ENCODE peak calls at places on chromosomes 16 and 17, in six cellular contexts. B is heart left ventricle, D is adrenal gland, L is stomach, J is gastrocnemius medialis, V is ovary. S is an unnamed sample.

GRCh38 chr16:77227745-77228144 is 28.5 kb downstream of the SYCE1L start:
- DNase-seq in B (no peak), L (no peak), V (no peak), J (no peak), D (no peak), S (no peak)

GRCh38 chr17:82883461-82884031 is 43.7 kb upstream of the ZNF750 start:
- DNase-seq in D (no peak), V (no peak), B (no peak), L (no peak), J (no peak), S (no peak)

GRCh38 chr16:56355221-56355620 is 70.1 kb downstream of the AMFR start:
- DNase-seq in J (peak), V (peak), B (no peak), L (peak), D (no peak), S (peak)

GRCh38 chr17:31674717-31675349 is 184.2 kb downstream of the COPRS start:
- DNase-seq in V (no peak), J (no peak), D (no peak), B (no peak), L (no peak), S (peak)

GRCh38 chr17:44904001-44904984 is 5.0 kb upstream of the EFTUD2 start:
- DNase-seq in D (no peak), J (no peak), V (no peak), B (no peak), L (no peak), S (no peak)

GRCh38 chr16:10514369-10515055 is 65.9 kb downstream of the EMP2 start:
- DNase-seq in D (peak), V (peak), B (peak), J (peak), L (peak), S (peak)

GRCh38 chr17:45923511-45924268 is 29.3 kb downstream of the MAPT start:
- DNase-seq in J (no peak), D (peak), V (no peak), L (no peak), B (no peak), S (no peak)

GRCh38 chr16:56817938-56818337 is 47.1 kb upstream of the SLC12A3 start:
- DNase-seq in D (no peak), J (no peak), L (no peak), B (no peak), V (no peak), S (no peak)

GRCh38 chr17:77889135-77889505 is 69.4 kb upstream of the TNRC6C start:
- DNase-seq in D (no peak), B (no peak), V (no peak), L (no peak), J (no peak), S (no peak)

GRCh38 chr16:68993885-68994284 is 111.6 kb upstream of the HAS3 start:
- DNase-seq in D (no peak), L (no peak), V (no peak), B (no peak), J (no peak), S (no peak)

GRCh38 chr17:5419959-5420653 is at the start of gene RPAIN:
- DNase-seq in B (peak), V (peak), D (peak), J (peak), L (peak), S (peak)

GRCh38 chr16:22425847-22426246 is 51.4 kb upstream of the CDR2 start:
- DNase-seq in L (no peak), B (no peak), J (no peak), D (no peak), V (no peak), S (no peak)

GRCh38 chr16:48247311-48247710 is at the start of gene ABCC11:
- DNase-seq in D (no peak), V (no peak), L (no peak), J (no peak), B (no peak), S (no peak)

GRCh38 chr17:20998571-20999043 is 44.2 kb downstream of the USP22 start:
- DNase-seq in D (no peak), L (no peak), J (no peak), V (no peak), B (no peak), S (no peak)

GRCh38 chr16:22787456-22788189 is 26.3 kb upstream of the HS3ST2 start:
- DNase-seq in D (no peak), J (no peak), B (no peak), V (no peak), L (no peak), S (peak)

GRCh38 chr17:82244413-82245140 is 15.7 kb downstream of the SLC16A3 start:
- DNase-seq in B (no peak), V (no peak), J (no peak), L (no peak), D (no peak), S (no peak)

GRCh38 chr16:4053663-4054479 is 62.4 kb downstream of the ADCY9 start:
- DNase-seq in V (peak), B (no peak), D (peak), L (peak), J (peak), S (peak)

GRCh38 chr16:1262846-1263221 is 7.0 kb downstream of the TPSD1 start:
- DNase-seq in V (no peak), D (no peak), B (no peak), L (no peak), J (no peak), S (no peak)

GRCh38 chr17:68512967-68513474 is 791 bp downstream of the PRKAR1A start:
- DNase-seq in L (no peak), V (no peak), J (peak), D (peak), B (peak), S (peak)

GRCh38 chr16:84839956-84840355 is 20.2 kb downstream of the CRISPLD2 start:
- DNase-seq in D (no peak), J (no peak), V (no peak), L (no peak), B (no peak), S (no peak)
- TF ChIP-seq POLR2A in D (no peak), J (no peak), V (no peak), L (no peak), B (no peak), S (no peak)

GRCh38 chr17:50027639-50028206 is 28.2 kb upstream of the ITGA3 start:
- DNase-seq in L (peak), V (peak), J (no peak), D (peak), B (peak), S (peak)

GRCh38 chr17:50029185-50029584 is 26.7 kb upstream of the ITGA3 start:
- DNase-seq in D (no peak), V (no peak), B (no peak), L (no peak), J (no peak), S (peak)

GRCh38 chr17:50026046-50026675 is 29.7 kb upstream of the ITGA3 start:
- DNase-seq in D (no peak), J (no peak), L (no peak), B (no peak), V (no peak), S (peak)

GRCh38 chr17:50028207-50029120 is 27.4 kb upstream of the ITGA3 start:
- DNase-seq in V (no peak), L (no peak), D (no peak), B (no peak), J (no peak), S (peak)

DNA sequence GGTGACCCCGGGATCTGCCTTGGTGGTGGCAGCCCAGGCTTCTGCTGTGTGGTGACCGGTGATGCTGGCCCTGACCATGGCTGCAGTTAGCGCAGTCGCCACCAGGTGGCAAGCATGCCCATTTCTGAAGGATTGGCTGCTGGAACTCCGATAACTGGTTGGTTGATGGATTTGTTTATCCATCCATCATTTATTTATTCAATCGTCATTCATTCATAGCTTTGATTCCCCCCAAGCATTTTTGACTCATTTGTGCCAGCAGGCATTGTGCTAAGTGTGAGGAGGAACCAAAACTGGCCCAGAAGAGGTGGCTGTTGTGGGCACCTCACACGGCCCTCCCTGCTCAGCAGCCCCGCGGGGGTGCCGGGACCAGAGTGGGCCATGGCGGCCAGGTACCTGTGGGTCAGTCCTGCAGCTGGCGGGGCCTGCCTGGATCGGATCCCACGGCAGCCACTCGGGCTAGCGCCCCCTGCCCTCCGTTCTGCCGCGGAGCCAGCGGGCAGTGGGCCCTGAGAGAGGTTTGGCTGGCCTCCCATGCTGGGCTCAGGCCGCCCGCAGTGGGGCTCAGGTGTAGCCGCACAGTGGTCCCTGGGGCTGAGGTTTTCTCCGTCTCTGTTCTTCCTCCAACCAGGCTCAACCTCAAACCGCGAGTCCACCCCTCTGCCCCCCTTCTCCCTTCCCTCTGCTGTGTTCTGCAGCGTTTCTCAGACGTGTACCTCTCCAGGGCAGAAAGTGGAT is 28.8 kb upstream of the ITGA3 start:
- DNase-seq in D (peak), B (peak), V (peak), J (peak), L (peak), S (peak)
- H3K4me3 ChIP-seq in D (peak), B (peak), V (peak), J (no peak), L (peak), S (no peak)

GRCh38 chr17:74814453-74814852 is 38.3 kb upstream of the NAT9 start:
- DNase-seq in V (no peak), L (no peak), J (no peak), D (no peak), B (no peak), S (no peak)
- TF ChIP-seq CTCF in V (no peak), L (no peak), J (no peak), D (no peak), B (peak), S (no peak)

GRCh38 chr16:80938928-80939260 is 67.8 kb downstream of the CMC2 start:
- DNase-seq in B (no peak), L (no peak), V (no peak), J (no peak), D (no peak), S (no peak)

GRCh38 chr16:80936410-80936809 is 70.3 kb downstream of the CMC2 start:
- DNase-seq in V (no peak), D (no peak), B (no peak), J (no peak), L (no peak), S (no peak)

GRCh38 chr16:80940069-80940856 is 66.4 kb downstream of the CMC2 start:
- DNase-seq in J (no peak), L (no peak), B (no peak), V (no peak), D (no peak), S (no peak)

GRCh38 chr16:80935691-80936090 is 71.0 kb downstream of the CMC2 start:
- DNase-seq in V (no peak), D (no peak), L (no peak), J (no peak), B (no peak), S (no peak)

DNA sequence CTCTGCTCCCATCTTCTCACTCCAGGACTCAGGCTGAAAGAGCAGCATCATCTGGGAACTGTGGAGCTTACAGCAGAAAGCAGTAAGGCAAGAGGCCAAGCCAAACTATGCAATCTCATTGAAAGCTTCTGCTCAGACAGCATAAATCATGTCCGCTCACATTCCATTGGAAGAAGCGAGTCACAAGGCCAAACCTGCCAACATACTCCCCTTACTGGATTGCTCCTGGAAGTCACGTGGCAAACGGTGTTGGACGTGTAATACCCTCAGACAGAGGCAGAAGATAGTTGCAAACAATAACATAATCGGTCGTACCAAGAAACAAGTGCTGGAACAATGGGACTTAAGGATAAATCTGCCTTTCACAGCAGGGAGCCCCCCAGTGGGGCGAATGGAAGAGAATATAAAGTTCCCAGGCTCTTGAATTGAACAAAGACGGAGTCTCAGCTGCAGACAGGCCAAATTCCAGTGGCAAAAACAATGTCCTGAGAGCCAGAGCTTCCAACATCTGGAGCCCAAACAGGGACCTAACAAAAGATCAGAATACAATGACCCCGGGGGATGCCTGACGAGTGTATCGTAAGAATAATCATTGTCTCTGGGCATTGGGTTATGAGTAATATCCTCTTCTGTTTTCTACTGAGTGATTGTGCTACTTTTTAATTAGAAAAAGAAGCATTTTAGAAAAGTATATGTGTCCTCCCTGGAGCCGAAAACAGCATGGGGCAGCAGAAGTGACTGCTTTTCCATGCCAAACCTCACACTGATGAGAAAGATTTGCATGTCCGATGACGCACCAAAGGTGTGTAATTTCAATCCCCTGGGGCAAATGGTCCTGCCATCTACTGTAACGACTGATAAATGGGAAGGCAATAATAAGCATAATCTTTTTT is 68.4 kb downstream of the CMC2 start:
- DNase-seq in L (no peak), D (peak), V (peak), B (peak), J (peak), S (peak)
- TF ChIP-seq POLR2A in L (no peak), D (peak), V (no peak), B (no peak), J (no peak), S (no peak)

GRCh38 chr17:7883781-7884386 is 4.7 kb upstream of the CHD3 start:
- DNase-seq in B (no peak), L (no peak), V (no peak), D (no peak), J (no peak), S (no peak)
- H3K4me3 ChIP-seq in B (peak), L (peak), V (peak), D (peak), J (no peak), S (no peak)

GRCh38 chr17:73088561-73088960 is 3.9 kb downstream of the SLC39A11 start:
- DNase-seq in V (no peak), J (no peak), B (no peak), D (no peak), L (no peak), S (peak)
- TF ChIP-seq CTCF in V (no peak), J (no peak), B (no peak), D (no peak), L (no peak), S (no peak)

GRCh38 chr17:38709104-38709820 is 4.2 kb downstream of the MLLT6 start:
- DNase-seq in L (no peak), J (no peak), D (no peak), B (no peak), V (no peak), S (no peak)
- TF ChIP-seq POLR2A in L (no peak), J (no peak), D (no peak), B (no peak), V (no peak), S (no peak)

GRCh38 chr17:36503456-36504155 is 17.1 kb downstream of the ZNHIT3 start:
- DNase-seq in J (no peak), D (no peak), B (peak), L (no peak), V (no peak), S (peak)

GRCh38 chr17:36504156-36504545 is 17.7 kb downstream of the ZNHIT3 start:
- DNase-seq in B (no peak), V (no peak), J (no peak), D (no peak), L (no peak), S (no peak)

GRCh38 chr17:36501351-36501750 is 14.9 kb downstream of the ZNHIT3 start:
- DNase-seq in J (no peak), V (no peak), L (no peak), D (no peak), B (no peak), S (no peak)

GRCh38 chr17:36500745-36501225 is 14.3 kb downstream of the ZNHIT3 start:
- DNase-seq in V (no peak), B (no peak), D (no peak), J (no peak), L (no peak), S (peak)

GRCh38 chr17:36501963-36502362 is 15.5 kb downstream of the ZNHIT3 start:
- DNase-seq in B (no peak), D (no peak), V (no peak), J (no peak), L (no peak), S (peak)
- H3K4me3 ChIP-seq in B (no peak), D (no peak), V (no peak), J (no peak), L (no peak), S (no peak)

GRCh38 chr16:78925071-78925714 is 675.3 kb downstream of the MAF start:
- DNase-seq in D (peak), B (no peak), J (no peak), V (no peak), L (peak), S (peak)
- TF ChIP-seq CTCF in D (peak), B (peak), J (peak), V (no peak), L (no peak), S (no peak)

GRCh38 chr16:35792516-35793285 is 2333.3 kb downstream of the TP53TG3F start:
- DNase-seq in L (no peak), D (no peak), B (no peak), J (no peak), V (no peak), S (no peak)

GRCh38 chr16:35788381-35788780 is 2329.0 kb downstream of the TP53TG3F start:
- DNase-seq in D (no peak), L (no peak), J (no peak), V (no peak), B (no peak), S (no peak)
- TF ChIP-seq POLR2A in D (no peak), L (no peak), J (no peak), V (no peak), B (no peak), S (no peak)

S was measured in lower leg skin.